ENCODE peak calls at places on chromosomes 16 and 17, in four cellular contexts. Y is testis, G is small intestine, L is cardiac muscle cell. P is an unnamed sample.

GRCh38 chr16:83219285-83219684 is 588.5 kb upstream of the HSBP1 start:
- DNase-seq in Y (no peak), G (no peak), L (no peak), P (no peak)

GRCh38 chr17:78359216-78359935 is 501 bp downstream of the SOCS3 start:
- DNase-seq in Y (no peak), G (no peak), L (peak; percentile 42), P (no peak)

GRCh38 chr17:20074489-20074888 is 65.3 kb downstream of the SPECC1 start:
- DNase-seq in Y (no peak), G (no peak), L (no peak), P (no peak)

GRCh38 chr16:1338119-1338730 is 4.8 kb downstream of the BAIAP3 start:
- DNase-seq in Y (no peak), G (peak; percentile 37), L (peak; percentile 59), P (no peak)

GRCh38 chr17:40315206-40315605 is 6.2 kb downstream of the RARA start:
- DNase-seq in Y (no peak), G (no peak), L (no peak), P (no peak)

GRCh38 chr17:79627184-79627765 is 16.4 kb upstream of the RBFOX3 start:
- DNase-seq in Y (no peak), G (no peak), L (no peak), P (peak; percentile 42)

GRCh38 chr17:50209472-50210248 is 8.2 kb upstream of the COL1A1 start:
- DNase-seq in Y (peak; percentile 84), G (no peak), L (peak; percentile 84), P (peak; percentile 83)

GRCh38 chr16:89847930-89848297 is 19.6 kb downstream of the SPIRE2 start:
- DNase-seq in Y (no peak), G (peak; percentile 52), L (no peak), P (no peak)

GRCh38 chr16:53952215-53953208 is 248.6 kb downstream of the FTO start:
- DNase-seq in Y (no peak), G (peak; percentile 66), L (no peak), P (no peak)

GRCh38 chr17:28563475-28563874 is 7.8 kb downstream of the PIGS start:
- DNase-seq in Y (no peak), G (no peak), L (peak; percentile 74), P (no peak)

GRCh38 chr16:26772503-26772902 is 294.2 kb upstream of the C16orf82 start:
- DNase-seq in Y (no peak), G (no peak), L (no peak), P (no peak)

GRCh38 chr17:7884581-7885356 is 3.8 kb upstream of the CHD3 start:
- DNase-seq in Y (peak; percentile 28), G (no peak), L (peak; percentile 33), P (peak; percentile 77)

GRCh38 chr17:51912939-51913338 is 245.6 kb downstream of the CA10 start:
- DNase-seq in Y (no peak), G (no peak), L (no peak), P (no peak)

GRCh38 chr16:88713054-88713453 is 6.8 kb downstream of the CTU2 start:
- DNase-seq in Y (no peak), G (no peak), L (no peak), P (no peak)

DNA sequence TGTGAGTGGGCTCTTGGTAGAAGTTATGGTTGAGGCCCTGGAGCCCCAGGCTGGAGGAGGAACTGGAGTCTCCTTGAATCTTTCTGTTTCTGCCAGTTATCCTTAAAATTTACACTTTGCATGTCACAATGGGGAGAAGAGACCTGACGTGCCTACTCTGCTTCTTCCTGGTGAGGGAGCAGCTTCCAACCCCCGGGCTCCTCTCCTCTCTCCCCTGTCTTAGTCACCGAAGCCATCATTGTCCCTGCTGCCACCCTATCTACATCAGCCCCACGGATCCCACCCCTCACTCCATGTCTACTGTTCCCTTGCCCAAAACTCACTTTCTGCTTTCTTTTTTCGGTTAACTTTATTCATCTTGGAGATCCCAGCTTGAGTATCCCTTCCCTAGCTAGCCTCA is 17.6 kb downstream of the DNAJA3 start:
- DNase-seq in Y (no peak), G (no peak), L (no peak), P (no peak)
- H3K36me3 ChIP-seq in Y (no peaks in the 10 kb centered on the region), G (peaks cover 46% of the 10 kb centered on the region), L (peaks cover 70% of the 10 kb centered on the region), P (peaks cover 99% of the 10 kb centered on the region)

DNA sequence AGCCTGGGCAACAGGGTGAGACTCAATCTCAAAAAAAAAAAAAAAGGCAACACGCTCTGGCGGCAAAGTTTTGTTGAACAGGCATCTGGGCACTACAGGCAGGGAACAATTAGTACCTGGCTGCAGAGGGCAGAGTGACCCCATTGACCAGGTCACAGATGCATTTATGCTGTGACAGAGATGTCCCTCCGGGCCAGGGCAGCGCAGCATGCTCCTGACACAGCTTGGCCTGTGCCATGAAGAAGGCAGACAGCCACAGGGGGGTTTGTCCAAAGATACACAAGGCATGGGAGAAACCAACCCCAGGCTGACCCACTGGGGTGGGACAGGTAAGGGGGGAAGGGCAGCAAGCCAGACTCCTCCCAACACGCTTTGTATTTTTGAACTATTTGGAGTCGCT is 7.7 kb upstream of the SRRM2 start:
- DNase-seq in Y (no peak), G (no peak), L (no peak), P (no peak)
- H3K4me1 ChIP-seq in Y (no peaks in the 10 kb centered on the region), G (no peaks in the 10 kb centered on the region), L (peaks cover 6% of the 10 kb centered on the region), P (no peaks in the 10 kb centered on the region)

GRCh38 chr16:20624882-20625807 is 49.0 kb upstream of the ACSM2B start:
- DNase-seq in Y (no peak), G (no peak), L (no peak), P (no peak)

GRCh38 chr16:20621406-20621805 is 45.2 kb upstream of the ACSM2B start:
- DNase-seq in Y (no peak), G (no peak), L (no peak), P (no peak)

GRCh38 chr16:20622498-20622870 is 46.3 kb upstream of the ACSM2B start:
- DNase-seq in Y (no peak), G (no peak), L (no peak), P (no peak)

GRCh38 chr16:20626971-20627370 is 50.8 kb upstream of the ACSM2B start:
- DNase-seq in Y (no peak), G (no peak), L (no peak), P (no peak)

DNA sequence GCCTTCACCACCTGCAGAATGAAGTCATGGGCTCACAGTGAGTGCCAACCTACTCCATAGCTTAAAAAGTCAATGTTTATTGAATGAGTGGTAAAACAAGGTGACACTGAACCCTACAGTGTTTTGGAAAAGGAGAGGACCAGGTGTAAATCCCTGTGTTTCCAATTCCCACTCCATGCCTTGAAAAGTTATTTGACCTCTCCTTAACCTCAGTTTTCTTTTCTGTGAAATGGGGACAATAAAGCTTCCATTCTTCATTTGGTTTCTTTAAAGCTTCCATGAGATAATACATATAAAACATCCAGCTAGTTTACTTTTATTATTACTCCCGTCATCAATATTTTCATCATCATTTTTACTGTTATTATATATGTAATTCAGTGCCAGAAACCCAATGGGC is 48.0 kb upstream of the ACSM2B start:
- DNase-seq in Y (no peak), G (no peak), L (no peak), P (no peak)
- H3K36me3 ChIP-seq in Y (no peaks in the 10 kb centered on the region), G (no peaks in the 10 kb centered on the region), L (no peaks in the 10 kb centered on the region), P (no peaks in the 10 kb centered on the region)

GRCh38 chr17:59371426-59372099 is 40.1 kb downstream of the YPEL2 start:
- DNase-seq in Y (peak; percentile 79), G (no peak), L (no peak), P (no peak)

GRCh38 chr17:59368218-59368857 is 36.9 kb downstream of the YPEL2 start:
- DNase-seq in Y (no peak), G (no peak), L (no peak), P (no peak)

GRCh38 chr17:59372138-59372751 is 40.8 kb downstream of the YPEL2 start:
- DNase-seq in Y (peak; percentile 60), G (peak; percentile 45), L (peak; percentile 58), P (no peak)

GRCh38 chr17:59369026-59369724 is 37.7 kb downstream of the YPEL2 start:
- DNase-seq in Y (no peak), G (no peak), L (no peak), P (no peak)

GRCh38 chr17:59370580-59371299 is 39.3 kb downstream of the YPEL2 start:
- DNase-seq in Y (no peak), G (no peak), L (no peak), P (no peak)
- H3K4me1 ChIP-seq in Y (peaks cover 87% of the 10 kb centered on the region), G (peaks cover 51% of the 10 kb centered on the region), L (peaks cover 89% of the 10 kb centered on the region), P (peaks cover 95% of the 10 kb centered on the region)

P was measured in upper lobe of right lung.